ENCODE peak calls at places on chromosome 13, in ten cellular contexts. Y is PC-3; R is neural progenitor cell; A is CD8-positive, alpha-beta T cell; O is heart left ventricle; B is GM23338; Q is HepG2; V is hepatocyte; T is A673; P is testis. H is an unnamed sample.

GRCh38 chr13:99356216-99357089 is 49.3 kb upstream of the GPR183 start:
- DNase-seq in Y (no peak), R (no peak), A (peak; percentile 59), O (no peak), B (no peak), Q (no peak), V (no peak), T (no peak), P (peak; percentile 26), H (no peak)

GRCh38 chr13:63972328-63972727 is 2556.7 kb upstream of the PCDH20 start:
- DNase-seq in Y (peak; percentile 15), R (no peak), A (no peak), O (no peak), B (no peak), Q (no peak), V (no peak), T (no peak), P (no peak), H (no peak)

GRCh38 chr13:113468461-113469147 is 15.3 kb upstream of the ADPRHL1 start:
- DNase-seq in Y (no peak), R (peak; percentile 68), A (no peak), O (no peak), B (no peak), Q (no peak), V (no peak), T (no peak), P (no peak), H (no peak)

GRCh38 chr13:80012281-80012680 is 328.6 kb downstream of the SPRY2 start:
- DNase-seq in Y (peak; percentile 26), R (no peak), A (no peak), O (no peak), B (no peak), Q (no peak), V (no peak), T (no peak), P (peak; percentile 15), H (no peak)

GRCh38 chr13:39311619-39312018 is 273.4 kb downstream of the NHLRC3 start:
- DNase-seq in Y (no peak), R (no peak), A (no peak), O (no peak), B (no peak), Q (no peak), V (no peak), T (no peak), P (no peak), H (no peak)

GRCh38 chr13:99374994-99375805 is 68.0 kb upstream of the GPR183 start:
- DNase-seq in Y (no peak), R (no peak), A (peak; percentile 70), O (peak; percentile 61), B (no peak), Q (no peak), V (no peak), T (no peak), P (no peak), H (no peak)

GRCh38 chr13:83372786-83373185 is 509.5 kb downstream of the SLITRK1 start:
- DNase-seq in Y (no peak), R (no peak), A (no peak), O (no peak), B (no peak), Q (no peak), V (no peak), T (no peak), P (no peak), H (no peak)

GRCh38 chr13:23683084-23683483 is 112.9 kb downstream of the TNFRSF19 start:
- DNase-seq in Y (no peak), R (no peak), A (no peak), O (no peak), B (no peak), Q (no peak), V (no peak), T (no peak), P (no peak), H (no peak)

GRCh38 chr13:50613356-50613831 is 230.1 kb downstream of the DLEU7 start:
- DNase-seq in Y (no peak), R (no peak), A (no peak), O (no peak), B (no peak), Q (no peak), V (no peak), T (no peak), P (no peak), H (no peak)

GRCh38 chr13:93169980-93170379 is 56.6 kb upstream of the GPC6 start:
- DNase-seq in Y (peak; percentile 86), R (no peak), A (no peak), O (no peak), B (no peak), Q (peak; percentile 18), V (peak; percentile 37), T (no peak), P (no peak), H (no peak)

GRCh38 chr13:87661471-87661870 is 9.7 kb upstream of the SLITRK5 start:
- DNase-seq in Y (peak; percentile 70), R (no peak), A (no peak), O (no peak), B (no peak), Q (no peak), V (no peak), T (peak; percentile 56), P (no peak), H (no peak)

GRCh38 chr13:19888799-19889198 is 25.4 kb upstream of the ZMYM5 start:
- DNase-seq in Y (peak; percentile 62), R (no peak), A (no peak), O (no peak), B (no peak), Q (no peak), V (no peak), T (peak; percentile 43), P (no peak), H (no peak)

GRCh38 chr13:85806553-85807175 is 7.4 kb upstream of the SLITRK6 start:
- DNase-seq in Y (peak; percentile 72), R (peak; percentile 62), A (no peak), O (no peak), B (peak; percentile 82), Q (peak; percentile 41), V (peak; percentile 77), T (peak; percentile 74), P (no peak), H (peak; percentile 7)

GRCh38 chr13:51668580-51669195 is 84.4 kb downstream of the WDFY2 start:
- DNase-seq in Y (no peak), R (no peak), A (no peak), O (no peak), B (no peak), Q (peak; percentile 80), V (no peak), T (no peak), P (no peak), H (no peak)

GRCh38 chr13:80716610-80717081 is 375.7 kb upstream of the SPRY2 start:
- DNase-seq in Y (no peak), R (no peak), A (no peak), O (no peak), B (peak; percentile 64), Q (no peak), V (peak; percentile 60), T (peak; percentile 19), P (no peak), H (peak; percentile 5)

GRCh38 chr13:22828081-22828480 is 352.7 kb upstream of the SGCG start:
- DNase-seq in Y (peak; percentile 6), R (no peak), A (no peak), O (no peak), B (no peak), Q (no peak), V (no peak), T (peak; percentile 18), P (no peak), H (no peak)

GRCh38 chr13:36736119-36736726 is 62.4 kb downstream of the SERTM1 start:
- DNase-seq in Y (peak; percentile 48), R (peak; percentile 74), A (peak; percentile 28), O (no peak), B (peak; percentile 74), Q (peak; percentile 35), V (peak; percentile 83), T (peak; percentile 86), P (peak; percentile 67), H (peak; percentile 7)

GRCh38 chr13:44403720-44404063 is 30.1 kb downstream of the SERP2 start:
- DNase-seq in Y (no peak), R (no peak), A (no peak), O (no peak), B (peak; percentile 35), Q (no peak), V (no peak), T (no peak), P (no peak), H (no peak)

DNA sequence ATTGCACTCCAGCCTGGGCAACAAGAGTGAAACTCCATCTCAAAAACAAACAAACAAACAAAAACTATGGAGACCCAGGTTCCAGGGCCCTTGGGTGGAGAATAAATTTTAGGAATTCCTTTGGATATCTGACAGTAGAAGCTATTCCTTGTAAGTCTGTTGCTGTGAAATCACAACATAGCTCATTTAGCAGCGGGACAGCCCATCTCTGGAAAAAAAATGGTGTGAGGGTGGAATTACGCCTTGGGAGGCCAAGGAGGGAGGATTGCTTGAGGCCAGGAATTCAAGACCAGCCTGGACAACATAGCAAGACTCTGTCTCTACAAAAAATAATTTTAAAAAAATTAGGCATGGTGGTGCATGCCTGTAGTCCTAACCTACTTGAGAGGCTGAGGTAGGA is 15.7 kb downstream of the HMGB1 start:
- DNase-seq in Y (no peak), R (no peak), A (no peak), O (no peak), B (no peak), Q (no peak), V (no peak), T (no peak), P (no peak), H (no peak)
- H3K4me1 ChIP-seq in Y (no peaks in the 10 kb centered on the region), R (peaks cover 11% of the 10 kb centered on the region), A (peaks cover 8% of the 10 kb centered on the region), O (peaks cover 12% of the 10 kb centered on the region), B (no peaks in the 10 kb centered on the region), Q (peaks cover 13% of the 10 kb centered on the region), V (peaks cover 12% of the 10 kb centered on the region), T (peaks cover 12% of the 10 kb centered on the region), P (no peaks in the 10 kb centered on the region), H (peaks cover 2% of the 10 kb centered on the region)

DNA sequence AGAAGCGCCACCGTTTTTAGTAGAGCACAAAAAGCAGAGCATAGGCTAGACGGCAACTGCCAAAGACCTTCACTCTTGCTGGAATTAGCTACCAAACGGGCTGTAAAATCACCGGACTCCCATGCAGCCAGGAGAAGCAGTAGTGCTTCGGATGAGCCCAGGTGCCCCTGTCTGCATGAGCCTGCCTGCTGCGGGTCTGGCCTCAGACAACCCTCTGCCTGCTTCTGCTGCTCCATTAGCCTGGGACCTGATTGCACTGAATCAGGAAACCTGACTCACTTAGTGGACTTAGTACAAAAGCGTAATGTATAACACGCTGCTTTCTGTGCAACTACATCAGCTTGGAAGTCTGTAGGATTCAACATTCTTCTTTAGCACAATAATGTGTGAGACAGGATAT is 170.0 kb downstream of the LMO7 start:
- DNase-seq in Y (no peak), R (no peak), A (no peak), O (no peak), B (no peak), Q (no peak), V (no peak), T (no peak), P (no peak), H (no peak)
- H3K4me3 ChIP-seq in Y (no peak overlapping the region), R (no peak overlapping the region), A (no peak overlapping the region), O (peak overlapping the region; percentile 65), B (no peak overlapping the region), Q (no peak overlapping the region), V (no peak overlapping the region), T (no peak overlapping the region), P (no peak overlapping the region), H (no peak overlapping the region)

GRCh38 chr13:46388308-46388707 is 1.3 kb upstream of the RUBCNL start:
- DNase-seq in Y (no peak), R (no peak), A (no peak), O (no peak), B (no peak), Q (no peak), V (no peak), T (peak; percentile 89), P (no peak), H (no peak)
- H3K4me1 ChIP-seq in Y (no peaks in the 10 kb centered on the region), R (no peaks in the 10 kb centered on the region), A (peaks cover 22% of the 10 kb centered on the region), O (peaks cover 7% of the 10 kb centered on the region), B (peaks cover 13% of the 10 kb centered on the region), Q (peaks cover 24% of the 10 kb centered on the region), V (peaks cover 5% of the 10 kb centered on the region), T (peaks cover 43% of the 10 kb centered on the region), P (no peaks in the 10 kb centered on the region), H (peaks cover 5% of the 10 kb centered on the region)

GRCh38 chr13:65540064-65540635 is 1690.0 kb downstream of the PCDH9 start:
- DNase-seq in Y (peak; percentile 79), R (no peak), A (no peak), O (no peak), B (no peak), Q (no peak), V (no peak), T (peak; percentile 10), P (no peak), H (no peak)
- H3K4me3 ChIP-seq in Y (no peak overlapping the region), R (no peak overlapping the region), A (no peak overlapping the region), O (no peak overlapping the region), B (no peak overlapping the region), Q (no peak overlapping the region), V (no peak overlapping the region), T (no peak overlapping the region), P (no peak overlapping the region), H (no peak overlapping the region)